ENCODE peak calls at places on chromosomes 13 and 19, in ten cellular contexts. Y, P, W, B, A, O, Z, E, I and U are unnamed samples.

GRCh38 chr19:17226002-17226933 is at the start of gene OCEL1:
- DNase-seq in Y (peak; percentile 98), P (peak; percentile 97), W (peak; percentile 97), B (peak; percentile 90), A (peak; percentile 97), O (peak; percentile 99), Z (peak; percentile 99), E (peak; percentile 99), I (peak; percentile 99), U (peak; percentile 98)

GRCh38 chr13:98576963-98577822 is at the start of gene STK24:
- DNase-seq in Y (peak; percentile 84), P (peak; percentile 42), W (peak; percentile 81), B (peak; percentile 26), A (peak; percentile 31), O (peak; percentile 78), Z (no peak), E (peak; percentile 77), I (peak; percentile 68), U (peak; percentile 81)

GRCh38 chr19:29643361-29643935 is 21.8 kb upstream of the PLEKHF1 start:
- DNase-seq in Y (no peak), P (no peak), W (no peak), B (no peak), A (no peak), O (no peak), Z (no peak), E (no peak), I (no peak), U (no peak)

GRCh38 chr13:107650081-107650701 is 565.1 kb downstream of the LIG4 start:
- DNase-seq in Y (peak; percentile 68), P (peak; percentile 6), W (peak; percentile 50), B (no peak), A (no peak), O (peak; percentile 13), Z (peak; percentile 31), E (peak; percentile 53), I (peak; percentile 37), U (peak; percentile 79)

GRCh38 chr13:98664047-98664446 is 87.1 kb upstream of the STK24 start:
- DNase-seq in Y (peak; percentile 9), P (peak; percentile 53), W (peak; percentile 14), B (peak; percentile 13), A (no peak), O (no peak), Z (peak; percentile 58), E (no peak), I (no peak), U (no peak)

GRCh38 chr13:75801388-75801787 is 165.3 kb downstream of the LMO7 start:
- DNase-seq in Y (no peak), P (no peak), W (no peak), B (no peak), A (no peak), O (no peak), Z (no peak), E (no peak), I (no peak), U (no peak)

GRCh38 chr19:17235618-17236413 is 9.8 kb downstream of the OCEL1 start:
- DNase-seq in Y (peak; percentile 72), P (peak; percentile 56), W (peak; percentile 65), B (no peak), A (peak; percentile 45), O (peak; percentile 80), Z (no peak), E (peak; percentile 77), I (peak; percentile 82), U (peak; percentile 86)

GRCh38 chr19:4374451-4375163 is 25.7 kb downstream of the SH3GL1 start:
- DNase-seq in Y (peak; percentile 95), P (no peak), W (peak; percentile 92), B (peak; percentile 44), A (no peak), O (peak; percentile 70), Z (peak; percentile 94), E (peak; percentile 73), I (no peak), U (peak; percentile 61)

GRCh38 chr19:16014923-16015804 is 61.1 kb upstream of the TPM4 start:
- DNase-seq in Y (no peak), P (no peak), W (no peak), B (no peak), A (no peak), O (no peak), Z (no peak), E (peak; percentile 24), I (no peak), U (no peak)

GRCh38 chr13:98405107-98405571 is 171.8 kb downstream of the STK24 start:
- DNase-seq in Y (peak; percentile 29), P (no peak), W (peak; percentile 32), B (no peak), A (peak; percentile 69), O (no peak), Z (no peak), E (no peak), I (no peak), U (peak; percentile 50)

GRCh38 chr13:45596800-45597484 is 18.6 kb downstream of the ERICH6B start:
- DNase-seq in Y (no peak), P (no peak), W (no peak), B (no peak), A (no peak), O (no peak), Z (no peak), E (no peak), I (no peak), U (no peak)

GRCh38 chr19:32318884-32319520 is 26.4 kb upstream of the ZNF507 start:
- DNase-seq in Y (no peak), P (peak; percentile 3), W (no peak), B (no peak), A (no peak), O (no peak), Z (peak; percentile 31), E (no peak), I (peak; percentile 9), U (no peak)

GRCh38 chr19:11261431-11261901 is 858 bp downstream of the DOCK6 start:
- DNase-seq in Y (no peak), P (no peak), W (no peak), B (no peak), A (no peak), O (no peak), Z (no peak), E (no peak), I (no peak), U (no peak)

GRCh38 chr19:7975037-7975436 is 30.4 kb downstream of the ELAVL1 start:
- DNase-seq in Y (no peak), P (peak; percentile 45), W (no peak), B (no peak), A (no peak), O (no peak), Z (no peak), E (no peak), I (no peak), U (no peak)

GRCh38 chr13:42040730-42041016 is 7.8 kb upstream of the DGKH start:
- DNase-seq in Y (no peak), P (no peak), W (no peak), B (no peak), A (no peak), O (no peak), Z (no peak), E (no peak), I (no peak), U (no peak)

GRCh38 chr13:48232420-48233096 is 448 bp upstream of the ITM2B start:
- DNase-seq in Y (no peak), P (no peak), W (no peak), B (no peak), A (no peak), O (peak; percentile 52), Z (peak; percentile 70), E (peak; percentile 35), I (no peak), U (no peak)

GRCh38 chr13:93409816-93410215 is 183.2 kb downstream of the GPC6 start:
- DNase-seq in Y (no peak), P (no peak), W (no peak), B (no peak), A (no peak), O (no peak), Z (no peak), E (no peak), I (no peak), U (no peak)

GRCh38 chr19:34556500-34556899 is 74.9 kb downstream of the WTIP start:
- DNase-seq in Y (no peak), P (no peak), W (peak; percentile 63), B (no peak), A (no peak), O (peak; percentile 18), Z (no peak), E (no peak), I (peak; percentile 24), U (peak; percentile 47)

GRCh38 chr13:35978607-35979316 is 152.4 kb downstream of the DCLK1 start:
- DNase-seq in Y (peak; percentile 86), P (no peak), W (peak; percentile 91), B (no peak), A (peak; percentile 29), O (no peak), Z (peak; percentile 47), E (no peak), I (peak; percentile 20), U (no peak)

GRCh38 chr19:15400521-15401396 is 18.0 kb downstream of the AKAP8L start:
- DNase-seq in Y (no peak), P (no peak), W (no peak), B (no peak), A (no peak), O (no peak), Z (no peak), E (no peak), I (no peak), U (no peak)

GRCh38 chr13:42860485-42860884 is 79.1 kb downstream of the FAM216B start:
- DNase-seq in Y (no peak), P (no peak), W (no peak), B (no peak), A (no peak), O (no peak), Z (no peak), E (no peak), I (no peak), U (no peak)

GRCh38 chr13:36421447-36421846 is 10.8 kb upstream of the CCNA1 start:
- DNase-seq in Y (no peak), P (no peak), W (peak; percentile 43), B (no peak), A (no peak), O (no peak), Z (no peak), E (no peak), I (no peak), U (no peak)

GRCh38 chr19:44757735-44758505 is 9.4 kb downstream of the BCL3 start:
- DNase-seq in Y (peak; percentile 76), P (no peak), W (peak; percentile 58), B (no peak), A (no peak), O (peak; percentile 40), Z (no peak), E (peak; percentile 61), I (no peak), U (peak; percentile 77)

GRCh38 chr13:23547000-23547590 is 23.1 kb upstream of the TNFRSF19 start:
- DNase-seq in Y (peak; percentile 45), P (no peak), W (peak; percentile 45), B (no peak), A (no peak), O (peak; percentile 9), Z (no peak), E (no peak), I (no peak), U (peak; percentile 31)

GRCh38 chr19:29670255-29670654 is 5.0 kb downstream of the PLEKHF1 start:
- DNase-seq in Y (no peak), P (no peak), W (no peak), B (no peak), A (no peak), O (no peak), Z (no peak), E (no peak), I (no peak), U (no peak)

GRCh38 chr13:41520699-41521630 is 63.6 kb downstream of the RGCC start:
- DNase-seq in Y (peak; percentile 23), P (no peak), W (no peak), B (no peak), A (no peak), O (no peak), Z (no peak), E (no peak), I (no peak), U (no peak)

GRCh38 chr13:98173431-98173921 is 3.6 kb downstream of the RNF113B start:
- DNase-seq in Y (peak; percentile 99), P (no peak), W (peak; percentile 90), B (no peak), A (no peak), O (peak; percentile 15), Z (peak; percentile 60), E (no peak), I (no peak), U (no peak)

GRCh38 chr13:114034481-114034891 is 60.6 kb upstream of the C13orf46 start:
- DNase-seq in Y (peak; percentile 57), P (no peak), W (peak; percentile 52), B (no peak), A (no peak), O (no peak), Z (peak; percentile 38), E (no peak), I (no peak), U (no peak)